ENCODE peak calls at places on chromosomes 3 and 15, in nine cellular contexts. M, E, A, T, I, V, D, N and Q are unnamed samples.

GRCh38 chr3:42755681-42756578 is 17.1 kb downstream of the CCDC13 start:
- DNase-seq in D (peak; percentile 39), I (peak; percentile 22), N (no peak), T (no peak), E (no peak), V (peak; percentile 42), M (peak; percentile 35), A (no peak), Q (peak; percentile 45)

GRCh38 chr3:14467723-14468620 is 65.6 kb downstream of the SLC6A6 start:
- DNase-seq in E (no peak), M (peak; percentile 28), V (peak; percentile 85), N (peak; percentile 24), D (peak; percentile 47), A (peak; percentile 47), T (no peak), I (peak; percentile 22), Q (peak; percentile 77)

GRCh38 chr15:77118787-77119410 is 48.0 kb upstream of the TSPAN3 start:
- DNase-seq in T (no peak), E (peak; percentile 57), M (peak; percentile 80), A (peak; percentile 21), D (peak; percentile 88), I (peak; percentile 70), N (peak; percentile 7), V (peak; percentile 65), Q (peak; percentile 78)

GRCh38 chr3:197478746-197479668 is 76.8 kb downstream of the BDH1 start:
- DNase-seq in E (peak; percentile 63), V (no peak), M (peak; percentile 59), T (no peak), N (no peak), A (no peak), I (no peak), D (no peak), Q (peak; percentile 50)

GRCh38 chr3:49343163-49343562 is 3.3 kb upstream of the USP4 start:
- DNase-seq in T (no peak), V (no peak), E (no peak), D (no peak), I (no peak), M (no peak), N (no peak), A (no peak), Q (no peak)

GRCh38 chr3:87895983-87896382 is 162.8 kb downstream of the CGGBP1 start:
- DNase-seq in I (no peak), A (no peak), N (no peak), D (no peak), V (no peak), T (no peak), M (no peak), E (no peak), Q (no peak)

GRCh38 chr15:72207576-72208085 is 10.0 kb upstream of the GRAMD2A start:
- DNase-seq in I (no peak), N (no peak), A (no peak), E (no peak), D (no peak), T (no peak), M (no peak), V (no peak), Q (no peak)

GRCh38 chr3:16550305-16550675 is 36.8 kb upstream of the RFTN1 start:
- DNase-seq in I (no peak), M (no peak), D (no peak), T (no peak), E (peak; percentile 37), A (no peak), N (no peak), V (no peak), Q (no peak)

GRCh38 chr3:42668793-42669217 is 15.3 kb downstream of the ZBTB47 start:
- DNase-seq in V (no peak), E (peak; percentile 44), A (no peak), N (no peak), D (peak; percentile 36), I (no peak), T (no peak), M (peak; percentile 41), Q (no peak)

GRCh38 chr3:105868450-105868744 is 415 bp downstream of the CBLB start:
- DNase-seq in D (peak; percentile 43), N (no peak), A (peak; percentile 14), E (no peak), I (peak; percentile 42), T (peak; percentile 86), M (peak; percentile 49), V (peak; percentile 42), Q (peak; percentile 43)

GRCh38 chr15:69713726-69714559 is 261.3 kb downstream of the RPLP1 start:
- DNase-seq in D (no peak), N (peak; percentile 60), I (no peak), A (peak; percentile 77), E (peak; percentile 18), V (no peak), M (no peak), T (no peak), Q (no peak)